ENCODE peak calls at places on chromosomes 16 and 17, in eight cellular contexts. Z is psoas muscle, U is cardiac muscle cell, R is K562, W is SJCRH30, X is left ventricle myocardium inferior, T is GM23338, A is GM12878. K is an unnamed sample. For H3K27me3, the result is how much of the 10 kb centered on the place peaks cover.

GRCh38 chr17:74815671-74816370 is 39.7 kb upstream of the NAT9 start:
- DNase-seq in Z (no peak), U (no peak), R (peak), W (no peak), X (no peak), T (peak), A (no peak), K (peak)

GRCh38 chr16:55364811-55365210 is 40.8 kb downstream of the IRX6 start:
- DNase-seq in Z (no peak), U (no peak), R (no peak), W (peak), X (no peak), T (no peak), A (no peak), K (no peak)

GRCh38 chr16:71648921-71649320 is 22.9 kb downstream of the MARVELD3 start:
- DNase-seq in Z (no peak), U (peak), R (no peak), W (no peak), X (no peak), T (peak), A (no peak), K (peak)

GRCh38 chr16:80997139-80997798 is 9.4 kb downstream of the CMC2 start:
- DNase-seq in Z (no peak), U (peak), R (no peak), W (no peak), X (no peak), T (no peak), A (peak), K (peak)

GRCh38 chr17:8954339-8954738 is 11.2 kb downstream of the PIK3R5 start:
- DNase-seq in Z (peak), U (no peak), R (no peak), W (no peak), X (peak), T (peak), A (no peak), K (peak)

GRCh38 chr17:20116683-20117309 is 107.6 kb downstream of the SPECC1 start:
- DNase-seq in Z (no peak), U (peak), R (peak), W (peak), X (no peak), T (peak), A (no peak), K (peak)

GRCh38 chr17:62653002-62653830 is 25.7 kb downstream of the MRC2 start:
- DNase-seq in Z (peak), U (peak), R (peak), W (peak), X (peak), T (peak), A (peak), K (peak)

GRCh38 chr17:19897108-19897854 is 29.5 kb upstream of the ULK2 start:
- DNase-seq in Z (peak), U (peak), R (no peak), W (no peak), X (peak), T (no peak), A (no peak), K (no peak)

GRCh38 chr17:28949185-28950016 is 1.9 kb downstream of the PHF12 start:
- DNase-seq in Z (peak), U (peak), R (peak), W (peak), X (peak), T (peak), A (no peak), K (peak)

GRCh38 chr17:64269687-64270649 is 6.9 kb upstream of the TEX2 start:
- DNase-seq in Z (no peak), U (no peak), R (no peak), W (peak), X (no peak), T (no peak), A (no peak), K (no peak)

GRCh38 chr17:11580677-11581076 is 17.6 kb upstream of the DNAH9 start:
- DNase-seq in Z (no peak), U (no peak), R (no peak), W (no peak), X (no peak), T (no peak), A (no peak), K (no peak)

GRCh38 chr17:81409190-81409935 is 14.1 kb downstream of the BAHCC1 start:
- DNase-seq in Z (no peak), U (no peak), R (peak), W (peak), X (no peak), T (peak), A (no peak), K (no peak)

GRCh38 chr16:13194766-13195165 is 293.4 kb downstream of the SHISA9 start:
- DNase-seq in Z (no peak), U (no peak), R (no peak), W (no peak), X (no peak), T (no peak), A (no peak), K (no peak)

GRCh38 chr17:36602030-36602737 is 801 bp downstream of the MRM1 start:
- DNase-seq in Z (peak), U (peak), R (no peak), W (peak), X (no peak), T (peak), A (no peak), K (no peak)

GRCh38 chr16:88553739-88554138 is 16.5 kb upstream of the ZC3H18 start:
- DNase-seq in Z (no peak), U (no peak), R (no peak), W (no peak), X (no peak), T (no peak), A (no peak), K (no peak)

GRCh38 chr16:73068546-73069401 is 20.8 kb upstream of the ZFHX3 start:
- DNase-seq in Z (peak), U (peak), R (no peak), W (peak), X (peak), T (no peak), A (no peak), K (peak)

GRCh38 chr17:65553646-65554567 is 7.5 kb downstream of the AXIN2 start:
- DNase-seq in Z (no peak), U (peak), R (no peak), W (no peak), X (no peak), T (no peak), A (no peak), K (no peak)

GRCh38 chr17:65039349-65039988 is 17.1 kb downstream of the GNA13 start:
- DNase-seq in Z (no peak), U (no peak), R (no peak), W (no peak), X (no peak), T (no peak), A (peak), K (no peak)

GRCh38 chr17:40178021-40178601 is 841 bp downstream of the RAPGEFL1 start:
- DNase-seq in Z (no peak), U (no peak), R (peak), W (no peak), X (no peak), T (peak), A (no peak), K (no peak)

GRCh38 chr17:47866941-47867340 is 16.0 kb upstream of the SP6 start:
- DNase-seq in Z (no peak), U (peak), R (peak), W (no peak), X (no peak), T (no peak), A (no peak), K (no peak)

GRCh38 chr17:53948323-53948722 is 125.6 kb downstream of the KIF2B start:
- DNase-seq in Z (no peak), U (no peak), R (no peak), W (no peak), X (no peak), T (no peak), A (no peak), K (no peak)

GRCh38 chr17:76793775-76794174 is 55.9 kb downstream of the MFSD11 start:
- DNase-seq in Z (no peak), U (peak), R (peak), W (peak), X (no peak), T (peak), A (no peak), K (peak)

GRCh38 chr16:19382887-19383816 is 34.5 kb upstream of the TMC5 start:
- DNase-seq in Z (no peak), U (no peak), R (no peak), W (no peak), X (no peak), T (no peak), A (no peak), K (no peak)

GRCh38 chr17:78313735-78314648 is 45.9 kb downstream of the SOCS3 start:
- DNase-seq in Z (peak), U (peak), R (peak), W (peak), X (peak), T (peak), A (peak), K (peak)

GRCh38 chr17:69874220-69874670 is 200.8 kb upstream of the KCNJ16 start:
- DNase-seq in Z (no peak), U (peak), R (no peak), W (no peak), X (no peak), T (no peak), A (no peak), K (no peak)

GRCh38 chr17:15966183-15966878 is 21.4 kb downstream of the ADORA2B start:
- DNase-seq in Z (no peak), U (no peak), R (no peak), W (peak), X (no peak), T (peak), A (no peak), K (peak)

GRCh38 chr17:18065546-18065945 is 22.2 kb upstream of the DRG2 start:
- DNase-seq in Z (no peak), U (no peak), R (no peak), W (no peak), X (no peak), T (no peak), A (no peak), K (no peak)

GRCh38 chr16:20380782-20381181 is 23.8 kb downstream of the PDILT start:
- DNase-seq in Z (no peak), U (no peak), R (no peak), W (no peak), X (no peak), T (no peak), A (no peak), K (no peak)

GRCh38 chr17:58541249-58541648 is 26.8 kb upstream of the MTMR4 start:
- DNase-seq in Z (no peak), U (no peak), R (peak), W (no peak), X (no peak), T (peak), A (no peak), K (no peak)

GRCh38 chr16:5838725-5839124 is 741.1 kb upstream of the EEF2KMT start:
- DNase-seq in Z (no peak), U (no peak), R (no peak), W (no peak), X (no peak), T (no peak), A (no peak), K (no peak)

GRCh38 chr17:77478899-77479298 is 338.1 kb downstream of the SEC14L1 start:
- DNase-seq in Z (no peak), U (no peak), R (no peak), W (no peak), X (no peak), T (no peak), A (no peak), K (no peak)

GRCh38 chr17:76643553-76644148 is at the start of gene ST6GALNAC1:
- DNase-seq in Z (no peak), U (peak), R (peak), W (no peak), X (peak), T (no peak), A (no peak), K (no peak)

GRCh38 chr16:30715777-30716445 is 16.9 kb downstream of the SRCAP start:
- DNase-seq in Z (no peak), U (peak), R (no peak), W (no peak), X (no peak), T (no peak), A (no peak), K (peak)

GRCh38 chr16:53991181-53992056 is 287.5 kb downstream of the FTO start:
- DNase-seq in Z (no peak), U (peak), R (no peak), W (peak), X (no peak), T (peak), A (no peak), K (no peak)

GRCh38 chr17:67993153-67993997 is 2.9 kb downstream of the C17orf58 start:
- DNase-seq in Z (peak), U (peak), R (peak), W (peak), X (peak), T (peak), A (no peak), K (peak)

GRCh38 chr17:67992541-67993152 is 3.6 kb downstream of the C17orf58 start:
- DNase-seq in Z (no peak), U (peak), R (no peak), W (no peak), X (no peak), T (peak), A (no peak), K (no peak)

GRCh38 chr17:67993998-67994361 is 2.3 kb downstream of the C17orf58 start:
- DNase-seq in Z (no peak), U (peak), R (no peak), W (no peak), X (no peak), T (peak), A (no peak), K (no peak)

GRCh38 chr17:67995568-67996191 is 589 bp downstream of the C17orf58 start:
- DNase-seq in Z (peak), U (peak), R (no peak), W (peak), X (peak), T (peak), A (no peak), K (peak)

DNA sequence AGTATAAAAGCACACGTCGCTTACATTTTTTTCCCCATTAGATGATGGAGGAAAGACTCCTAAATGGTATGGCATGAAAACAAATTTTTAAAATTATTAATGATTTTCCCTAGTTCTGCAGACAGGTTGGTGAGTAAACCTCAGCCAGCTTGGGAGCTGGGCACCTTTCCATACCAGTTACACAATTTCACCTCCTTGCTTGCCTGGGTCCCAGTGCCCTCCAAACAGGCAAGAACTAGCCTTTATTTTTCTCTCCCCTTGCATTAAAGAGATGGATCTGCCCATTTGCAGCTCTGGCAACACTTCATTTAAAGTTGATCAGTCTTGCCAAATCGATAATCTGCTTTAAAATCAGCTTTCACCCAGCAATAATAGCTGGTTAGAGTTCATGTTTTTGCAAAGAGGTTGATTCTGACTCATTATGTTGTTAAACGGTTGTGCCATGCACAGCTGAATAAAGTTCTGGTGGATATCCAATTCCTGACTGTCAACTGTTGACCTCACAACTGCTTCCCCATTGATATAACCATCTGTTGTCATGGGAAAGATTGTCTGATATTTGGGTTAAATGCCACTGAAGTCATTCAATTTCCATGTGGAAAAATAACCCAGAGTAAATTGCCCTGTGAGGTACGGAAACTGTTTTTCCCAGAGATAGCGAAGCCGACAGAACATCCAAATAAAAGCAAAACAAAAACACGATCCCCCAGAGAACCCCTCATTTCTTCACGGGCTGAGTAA is 1.3 kb downstream of the C17orf58 start:
- DNase-seq in Z (no peak), U (peak), R (no peak), W (no peak), X (no peak), T (no peak), A (no peak), K (no peak)
- H3K4me3 ChIP-seq in Z (peak), U (peak), R (peak), W (peak), X (peak), T (peak), A (peak), K (peak)

GRCh38 chr16:58461056-58461455 is 38.9 kb upstream of the NDRG4 start:
- DNase-seq in Z (no peak), U (no peak), R (no peak), W (no peak), X (no peak), T (no peak), A (no peak), K (no peak)

GRCh38 chr16:58462089-58462488 is 37.9 kb upstream of the NDRG4 start:
- DNase-seq in Z (no peak), U (no peak), R (no peak), W (no peak), X (no peak), T (no peak), A (no peak), K (no peak)

GRCh38 chr16:58462499-58462996 is 37.4 kb upstream of the NDRG4 start:
- DNase-seq in Z (no peak), U (no peak), R (no peak), W (no peak), X (no peak), T (peak), A (no peak), K (no peak)

GRCh38 chr16:58460219-58460610 is 39.7 kb upstream of the NDRG4 start:
- DNase-seq in Z (no peak), U (no peak), R (no peak), W (no peak), X (no peak), T (no peak), A (no peak), K (no peak)

DNA sequence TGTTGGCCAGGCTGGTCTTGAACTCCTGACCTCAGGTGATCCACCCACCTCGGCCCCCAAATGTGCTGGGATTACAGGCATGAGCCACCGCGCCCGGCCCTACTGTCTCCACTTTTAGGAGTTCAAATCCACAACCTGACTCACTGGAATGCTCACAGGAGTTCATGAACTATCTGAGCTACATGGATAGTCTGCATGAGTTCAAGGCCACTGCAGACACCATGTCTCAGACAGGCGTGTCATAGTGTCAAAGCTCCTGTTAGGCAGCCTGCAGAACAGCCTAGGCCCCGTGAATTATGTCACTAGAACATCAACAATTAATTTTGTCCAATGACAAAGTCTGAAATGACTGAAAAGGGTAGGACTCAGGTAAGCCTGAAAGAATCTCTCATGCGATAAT is 38.3 kb upstream of the NDRG4 start:
- DNase-seq in Z (no peak), U (no peak), R (no peak), W (no peak), X (no peak), T (no peak), A (no peak), K (no peak)
- H3K27me3 ChIP-seq in Z (under half), U (under half), R (under half), W (under half), X (under half), T (half or more), A (under half), K (under half)

DNA sequence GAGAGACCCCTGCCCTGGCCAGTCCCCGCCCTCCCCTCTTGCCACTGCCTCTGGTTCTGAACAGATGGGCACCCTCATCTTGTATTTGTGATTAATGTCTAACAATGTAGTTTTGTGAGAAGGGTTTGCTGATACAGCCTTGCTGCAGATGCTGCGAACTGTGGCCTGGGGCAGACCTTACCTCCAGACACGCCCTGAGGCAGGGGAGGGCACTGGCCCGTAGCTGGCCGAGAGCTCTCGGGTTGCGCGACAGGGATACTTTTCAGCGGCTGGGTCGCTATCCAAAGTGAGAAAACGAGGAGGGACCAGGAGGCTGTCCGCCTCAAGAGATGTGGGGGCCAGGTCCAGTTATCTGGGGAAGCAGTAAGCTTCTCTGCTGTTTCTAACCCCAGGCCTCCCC is 21.9 kb downstream of the STH start:
- DNase-seq in Z (no peak), U (no peak), R (no peak), W (no peak), X (no peak), T (peak), A (no peak), K (no peak)
- H3K27ac ChIP-seq in Z (no peak), U (no peak), R (no peak), W (no peak), X (no peak), T (no peak), A (no peak), K (no peak)

GRCh38 chr16:2147981-2148671 is at the start of gene RAB26:
- DNase-seq in Z (peak), U (peak), R (peak), W (peak), X (peak), T (peak), A (no peak), K (peak)

GRCh38 chr16:2149630-2150417 is 1.4 kb downstream of the RAB26 start:
- DNase-seq in Z (no peak), U (no peak), R (no peak), W (peak), X (no peak), T (peak), A (no peak), K (peak)

GRCh38 chr16:2150418-2151187 is 2.2 kb downstream of the RAB26 start:
- DNase-seq in Z (no peak), U (peak), R (no peak), W (peak), X (no peak), T (peak), A (no peak), K (peak)

GRCh38 chr16:2147378-2147777 is 1.0 kb upstream of the RAB26 start:
- DNase-seq in Z (no peak), U (no peak), R (no peak), W (no peak), X (no peak), T (no peak), A (no peak), K (no peak)

DNA sequence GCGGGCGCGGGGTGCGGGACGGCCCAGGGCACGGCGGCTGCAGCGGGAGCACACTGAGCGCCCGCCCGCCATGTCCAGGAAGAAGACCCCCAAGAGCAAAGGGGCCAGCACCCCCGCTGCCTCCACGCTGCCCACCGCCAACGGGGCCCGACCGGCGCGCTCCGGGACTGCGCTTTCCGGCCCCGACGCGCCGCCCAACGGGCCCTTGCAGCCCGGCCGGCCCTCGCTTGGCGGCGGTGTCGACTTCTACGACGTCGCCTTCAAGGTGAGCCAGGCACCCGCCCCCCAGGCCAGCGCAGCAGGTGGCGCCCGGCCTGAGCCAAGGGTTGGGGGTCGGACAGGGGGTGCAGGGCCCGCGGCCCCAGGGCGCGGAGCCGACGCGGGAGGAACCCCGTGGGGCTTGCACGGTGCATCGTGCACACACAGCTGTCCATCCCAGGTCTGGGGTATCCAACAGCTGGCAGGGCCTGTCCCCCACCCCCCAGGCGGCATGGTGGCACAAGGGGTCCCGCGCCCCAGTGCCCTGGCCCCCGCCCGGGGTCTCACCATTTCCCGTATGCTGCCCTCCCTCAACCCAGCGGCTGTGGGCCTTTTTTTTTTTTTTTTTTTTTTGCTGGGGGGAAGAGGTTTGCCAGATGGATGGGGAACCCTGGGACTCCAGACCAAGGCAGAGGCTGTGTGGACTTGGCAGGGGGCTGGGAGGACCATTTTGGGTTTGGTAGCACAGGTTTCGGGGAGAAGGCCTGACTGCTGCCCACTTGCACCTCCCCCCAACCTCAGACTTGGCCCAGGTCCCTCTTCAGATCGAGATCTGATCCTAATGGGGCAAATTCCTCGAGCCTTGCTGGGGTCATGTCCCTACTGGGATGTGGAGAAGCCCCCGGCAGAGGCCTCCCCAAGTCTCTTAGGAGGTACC is 547 bp downstream of the RAB26 start:
- DNase-seq in Z (no peak), U (no peak), R (peak), W (peak), X (no peak), T (peak), A (no peak), K (peak)
- H3K4me3 ChIP-seq in Z (peak), U (peak), R (peak), W (peak), X (peak), T (peak), A (peak), K (peak)